ENCODE peak calls at places on chromosomes 16 and 17, in seven cellular contexts. One of them, this sample, is unnamed. For H3K36me3 and H3K4me1, the result is how much of the 10 kb centered on the place peaks cover.

GRCh38 chr17:50767446-50767845 is at the start of gene ANKRD40CL:
- DNase-seq in colonic mucosa: peak
- DNase-seq in endothelial cell of umbilical vein: no peak
- DNase-seq in lower lobe of right lung: no peak
- DNase-seq in ascending aorta: no peak
- DNase-seq in OCI-LY7: no peak
- DNase-seq in psoas muscle: no peak
- DNase-seq in this sample: no peak

GRCh38 chr16:13645525-13645924 is 274.4 kb upstream of the ERCC4 start:
- DNase-seq in colonic mucosa: no peak
- DNase-seq in endothelial cell of umbilical vein: no peak
- DNase-seq in lower lobe of right lung: no peak
- DNase-seq in ascending aorta: no peak
- DNase-seq in OCI-LY7: no peak
- DNase-seq in psoas muscle: no peak
- DNase-seq in this sample: no peak

GRCh38 chr16:14063618-14064581 is 7.2 kb upstream of the MRTFB start:
- DNase-seq in colonic mucosa: no peak
- DNase-seq in endothelial cell of umbilical vein: no peak
- DNase-seq in lower lobe of right lung: no peak
- DNase-seq in ascending aorta: no peak
- DNase-seq in OCI-LY7: no peak
- DNase-seq in psoas muscle: no peak
- DNase-seq in this sample: no peak

GRCh38 chr16:383326-384020 is 1.7 kb upstream of the PGAP6 start:
- DNase-seq in colonic mucosa: peak
- DNase-seq in endothelial cell of umbilical vein: peak
- DNase-seq in lower lobe of right lung: peak
- DNase-seq in ascending aorta: no peak
- DNase-seq in OCI-LY7: peak
- DNase-seq in psoas muscle: no peak
- DNase-seq in this sample: peak

GRCh38 chr16:66714062-66714461 is 17.5 kb upstream of the CMTM4 start:
- DNase-seq in colonic mucosa: no peak
- DNase-seq in endothelial cell of umbilical vein: no peak
- DNase-seq in lower lobe of right lung: no peak
- DNase-seq in ascending aorta: no peak
- DNase-seq in OCI-LY7: no peak
- DNase-seq in psoas muscle: no peak
- DNase-seq in this sample: no peak

GRCh38 chr17:57869599-57870282 is 19.9 kb upstream of the MRPS23 start:
- DNase-seq in colonic mucosa: no peak
- DNase-seq in endothelial cell of umbilical vein: no peak
- DNase-seq in lower lobe of right lung: no peak
- DNase-seq in ascending aorta: no peak
- DNase-seq in OCI-LY7: no peak
- DNase-seq in psoas muscle: peak
- DNase-seq in this sample: peak

GRCh38 chr16:14302031-14302398 is 230.9 kb downstream of the MRTFB start:
- DNase-seq in colonic mucosa: peak
- DNase-seq in endothelial cell of umbilical vein: peak
- DNase-seq in lower lobe of right lung: no peak
- DNase-seq in ascending aorta: peak
- DNase-seq in OCI-LY7: peak
- DNase-seq in psoas muscle: peak
- DNase-seq in this sample: peak

GRCh38 chr17:3794890-3795757 is 5.9 kb downstream of the ITGAE start:
- DNase-seq in colonic mucosa: no peak
- DNase-seq in endothelial cell of umbilical vein: no peak
- DNase-seq in lower lobe of right lung: no peak
- DNase-seq in ascending aorta: no peak
- DNase-seq in OCI-LY7: peak
- DNase-seq in psoas muscle: no peak
- DNase-seq in this sample: no peak

GRCh38 chr17:56718515-56718914 is 115.2 kb downstream of the C17orf67 start:
- DNase-seq in colonic mucosa: no peak
- DNase-seq in endothelial cell of umbilical vein: no peak
- DNase-seq in lower lobe of right lung: no peak
- DNase-seq in ascending aorta: no peak
- DNase-seq in OCI-LY7: peak
- DNase-seq in psoas muscle: no peak
- DNase-seq in this sample: no peak

GRCh38 chr17:48551601-48552452 is 6.9 kb upstream of the HOXB2 start:
- DNase-seq in colonic mucosa: no peak
- DNase-seq in endothelial cell of umbilical vein: no peak
- DNase-seq in lower lobe of right lung: no peak
- DNase-seq in ascending aorta: no peak
- DNase-seq in OCI-LY7: no peak
- DNase-seq in psoas muscle: no peak
- DNase-seq in this sample: no peak

GRCh38 chr16:4970010-4970409 is 11.9 kb downstream of the SEC14L5 start:
- DNase-seq in colonic mucosa: no peak
- DNase-seq in endothelial cell of umbilical vein: no peak
- DNase-seq in lower lobe of right lung: no peak
- DNase-seq in ascending aorta: no peak
- DNase-seq in OCI-LY7: peak
- DNase-seq in psoas muscle: no peak
- DNase-seq in this sample: peak

GRCh38 chr16:88524973-88525662 is 45.1 kb upstream of the ZC3H18 start:
- DNase-seq in colonic mucosa: no peak
- DNase-seq in endothelial cell of umbilical vein: peak
- DNase-seq in lower lobe of right lung: no peak
- DNase-seq in ascending aorta: no peak
- DNase-seq in OCI-LY7: no peak
- DNase-seq in psoas muscle: no peak
- DNase-seq in this sample: no peak

GRCh38 chr17:41334385-41334784 is 16.2 kb downstream of the KRT33A start:
- DNase-seq in colonic mucosa: no peak
- DNase-seq in endothelial cell of umbilical vein: no peak
- DNase-seq in lower lobe of right lung: no peak
- DNase-seq in ascending aorta: no peak
- DNase-seq in OCI-LY7: no peak
- DNase-seq in psoas muscle: no peak
- DNase-seq in this sample: no peak
- TF ChIP-seq CTCF in colonic mucosa: no peak
- TF ChIP-seq CTCF in endothelial cell of umbilical vein: no peak
- TF ChIP-seq CTCF in lower lobe of right lung: no peak
- TF ChIP-seq CTCF in ascending aorta: no peak
- TF ChIP-seq CTCF in OCI-LY7: no peak
- TF ChIP-seq CTCF in psoas muscle: no peak
- TF ChIP-seq CTCF in this sample: no peak

GRCh38 chr17:75566456-75567233 is 21.0 kb upstream of the MYO15B start:
- DNase-seq in colonic mucosa: no peak
- DNase-seq in endothelial cell of umbilical vein: no peak
- DNase-seq in lower lobe of right lung: no peak
- DNase-seq in ascending aorta: no peak
- DNase-seq in OCI-LY7: peak
- DNase-seq in psoas muscle: no peak
- DNase-seq in this sample: no peak
- H3K36me3 ChIP-seq in colonic mucosa: under half
- H3K36me3 ChIP-seq in endothelial cell of umbilical vein: under half
- H3K36me3 ChIP-seq in lower lobe of right lung: half or more
- H3K36me3 ChIP-seq in ascending aorta: under half
- H3K36me3 ChIP-seq in OCI-LY7: under half
- H3K36me3 ChIP-seq in psoas muscle: under half
- H3K36me3 ChIP-seq in this sample: under half

DNA sequence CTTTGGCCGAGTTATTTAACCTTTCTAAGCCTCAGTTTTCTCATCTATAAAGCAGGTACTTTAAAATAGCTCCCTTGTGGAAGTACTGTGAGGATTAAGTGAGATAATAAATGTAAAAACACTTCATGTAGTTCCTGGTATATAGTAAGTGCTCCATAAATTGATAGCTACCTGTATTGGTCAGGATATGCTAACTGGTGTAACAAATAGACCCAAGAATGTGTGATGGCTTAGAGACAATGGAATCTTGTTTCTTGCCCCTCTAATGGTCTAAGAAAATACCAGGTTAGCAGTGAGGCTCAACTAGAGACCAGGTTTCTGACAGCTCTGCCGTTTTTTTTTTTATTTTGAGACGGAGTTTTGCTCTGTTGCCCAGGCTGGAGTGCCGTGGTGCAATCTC is 29.8 kb downstream of the CCR7 start:
- DNase-seq in colonic mucosa: no peak
- DNase-seq in endothelial cell of umbilical vein: no peak
- DNase-seq in lower lobe of right lung: no peak
- DNase-seq in ascending aorta: no peak
- DNase-seq in OCI-LY7: no peak
- DNase-seq in psoas muscle: no peak
- DNase-seq in this sample: no peak
- H3K4me1 ChIP-seq in colonic mucosa: under half
- H3K4me1 ChIP-seq in endothelial cell of umbilical vein: under half
- H3K4me1 ChIP-seq in lower lobe of right lung: half or more
- H3K4me1 ChIP-seq in ascending aorta: under half
- H3K4me1 ChIP-seq in OCI-LY7: under half
- H3K4me1 ChIP-seq in psoas muscle: under half
- H3K4me1 ChIP-seq in this sample: under half

GRCh38 chr17:1475321-1475854 is 17.1 kb downstream of the MYO1C start:
- DNase-seq in colonic mucosa: no peak
- DNase-seq in endothelial cell of umbilical vein: no peak
- DNase-seq in lower lobe of right lung: no peak
- DNase-seq in ascending aorta: no peak
- DNase-seq in OCI-LY7: no peak
- DNase-seq in psoas muscle: no peak
- DNase-seq in this sample: no peak
- TF ChIP-seq CTCF in colonic mucosa: no peak
- TF ChIP-seq CTCF in endothelial cell of umbilical vein: no peak
- TF ChIP-seq CTCF in lower lobe of right lung: no peak
- TF ChIP-seq CTCF in ascending aorta: no peak
- TF ChIP-seq CTCF in OCI-LY7: no peak
- TF ChIP-seq CTCF in psoas muscle: no peak
- TF ChIP-seq CTCF in this sample: no peak

GRCh38 chr16:2062801-2063200 is 15.0 kb downstream of the TSC2 start:
- DNase-seq in colonic mucosa: no peak
- DNase-seq in endothelial cell of umbilical vein: no peak
- DNase-seq in lower lobe of right lung: no peak
- DNase-seq in ascending aorta: no peak
- DNase-seq in OCI-LY7: no peak
- DNase-seq in psoas muscle: no peak
- DNase-seq in this sample: no peak

GRCh38 chr16:2063861-2064260 is 16.1 kb downstream of the TSC2 start:
- DNase-seq in colonic mucosa: no peak
- DNase-seq in endothelial cell of umbilical vein: no peak
- DNase-seq in lower lobe of right lung: no peak
- DNase-seq in ascending aorta: no peak
- DNase-seq in OCI-LY7: no peak
- DNase-seq in psoas muscle: no peak
- DNase-seq in this sample: no peak

GRCh38 chr16:2064368-2064945 is 16.7 kb downstream of the TSC2 start:
- DNase-seq in colonic mucosa: no peak
- DNase-seq in endothelial cell of umbilical vein: no peak
- DNase-seq in lower lobe of right lung: no peak
- DNase-seq in ascending aorta: no peak
- DNase-seq in OCI-LY7: no peak
- DNase-seq in psoas muscle: no peak
- DNase-seq in this sample: no peak

GRCh38 chr16:2061526-2061925 is 13.7 kb downstream of the TSC2 start:
- DNase-seq in colonic mucosa: no peak
- DNase-seq in endothelial cell of umbilical vein: no peak
- DNase-seq in lower lobe of right lung: no peak
- DNase-seq in ascending aorta: no peak
- DNase-seq in OCI-LY7: no peak
- DNase-seq in psoas muscle: no peak
- DNase-seq in this sample: no peak

GRCh38 chr16:2066139-2066538 is 18.4 kb downstream of the TSC2 start:
- DNase-seq in colonic mucosa: no peak
- DNase-seq in endothelial cell of umbilical vein: no peak
- DNase-seq in lower lobe of right lung: no peak
- DNase-seq in ascending aorta: no peak
- DNase-seq in OCI-LY7: no peak
- DNase-seq in psoas muscle: no peak
- DNase-seq in this sample: no peak
- H3K36me3 ChIP-seq in colonic mucosa: under half
- H3K36me3 ChIP-seq in endothelial cell of umbilical vein: under half
- H3K36me3 ChIP-seq in lower lobe of right lung: half or more
- H3K36me3 ChIP-seq in ascending aorta: half or more
- H3K36me3 ChIP-seq in OCI-LY7: half or more
- H3K36me3 ChIP-seq in psoas muscle: under half
- H3K36me3 ChIP-seq in this sample: under half

DNA sequence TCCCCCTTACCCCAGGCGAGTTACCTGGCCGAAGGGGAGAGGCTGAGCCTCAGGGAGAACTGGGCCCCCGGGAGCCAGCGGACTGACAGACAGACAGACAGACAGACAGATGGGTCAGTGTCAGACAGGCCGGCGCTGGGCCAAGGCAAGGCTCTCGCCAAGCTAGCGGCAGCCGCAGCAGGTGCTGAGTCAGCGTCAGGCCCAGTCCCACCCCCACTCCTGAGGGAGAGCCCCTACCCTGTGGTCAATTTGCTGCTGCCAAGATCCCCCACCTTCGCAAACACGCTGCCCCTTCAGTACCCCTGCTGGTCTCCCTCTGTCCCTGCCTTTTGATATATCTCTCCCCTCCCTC is 1.5 kb downstream of the FGF11 start:
- DNase-seq in colonic mucosa: no peak
- DNase-seq in endothelial cell of umbilical vein: peak
- DNase-seq in lower lobe of right lung: no peak
- DNase-seq in ascending aorta: no peak
- DNase-seq in OCI-LY7: no peak
- DNase-seq in psoas muscle: peak
- DNase-seq in this sample: peak
- H3K4me1 ChIP-seq in colonic mucosa: under half
- H3K4me1 ChIP-seq in endothelial cell of umbilical vein: under half
- H3K4me1 ChIP-seq in lower lobe of right lung: half or more
- H3K4me1 ChIP-seq in ascending aorta: under half
- H3K4me1 ChIP-seq in OCI-LY7: under half
- H3K4me1 ChIP-seq in psoas muscle: under half
- H3K4me1 ChIP-seq in this sample: under half

DNA sequence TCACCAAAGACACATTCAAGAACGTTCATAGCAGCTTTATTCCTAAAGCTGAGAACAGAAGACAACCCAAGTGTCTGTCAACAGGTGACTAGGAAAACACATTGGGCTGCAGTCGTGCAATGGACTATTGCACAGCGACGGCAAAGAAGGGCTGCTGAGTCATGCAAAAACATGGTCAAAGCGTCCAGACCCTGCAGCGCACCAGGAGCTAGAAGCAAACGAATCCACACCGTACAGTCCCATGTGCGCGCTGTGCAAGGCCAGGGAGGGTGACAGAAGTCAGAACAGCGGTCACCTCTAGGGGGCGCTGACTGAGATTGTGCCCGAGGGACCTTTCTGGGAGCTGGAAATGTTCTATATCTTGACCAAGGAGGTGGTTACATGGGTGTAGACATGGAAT is 266.4 kb downstream of the MAF start:
- DNase-seq in colonic mucosa: no peak
- DNase-seq in endothelial cell of umbilical vein: no peak
- DNase-seq in lower lobe of right lung: peak
- DNase-seq in ascending aorta: no peak
- DNase-seq in OCI-LY7: peak
- DNase-seq in psoas muscle: no peak
- DNase-seq in this sample: no peak
- TF ChIP-seq CTCF in colonic mucosa: no peak
- TF ChIP-seq CTCF in endothelial cell of umbilical vein: no peak
- TF ChIP-seq CTCF in lower lobe of right lung: peak
- TF ChIP-seq CTCF in ascending aorta: no peak
- TF ChIP-seq CTCF in OCI-LY7: peak
- TF ChIP-seq CTCF in psoas muscle: peak
- TF ChIP-seq CTCF in this sample: peak